ENCODE peak calls at places on chromosome 1, in seven cellular contexts. R, O, N, B, W, A and C are unnamed samples. For H3K36me3, the result is how much of the 10 kb centered on the place peaks cover.

GRCh38 chr1:237832803-237833202 is 57.9 kb downstream of the ZP4 start:
- DNase-seq in R (no peak), O (no peak), N (no peak), B (no peak), W (no peak), A (no peak), C (no peak)

GRCh38 chr1:39295901-39296300 is 91.4 kb downstream of the MACF1 start:
- DNase-seq in R (no peak), O (no peak), N (no peak), B (no peak), W (no peak), A (no peak), C (peak)

GRCh38 chr1:40861227-40862003 is 748 bp downstream of the CITED4 start:
- DNase-seq in R (no peak), O (peak), N (no peak), B (peak), W (peak), A (peak), C (no peak)

GRCh38 chr1:223700388-223700918 is 11.9 kb upstream of the CAPN2 start:
- DNase-seq in R (no peak), O (no peak), N (no peak), B (no peak), W (peak), A (no peak), C (no peak)

GRCh38 chr1:234874291-234875288 is 254.0 kb downstream of the TOMM20 start:
- DNase-seq in R (no peak), O (no peak), N (no peak), B (no peak), W (no peak), A (no peak), C (no peak)

GRCh38 chr1:19229828-19230325 is 19.8 kb upstream of the UBR4 start:
- DNase-seq in R (peak), O (no peak), N (no peak), B (no peak), W (no peak), A (no peak), C (no peak)

GRCh38 chr1:155131285-155131684 is 3.6 kb downstream of the EFNA1 start:
- DNase-seq in R (peak), O (peak), N (no peak), B (no peak), W (no peak), A (peak), C (no peak)

GRCh38 chr1:92443893-92444292 is 42.8 kb downstream of the GFI1 start:
- DNase-seq in R (no peak), O (no peak), N (peak), B (no peak), W (no peak), A (no peak), C (no peak)

GRCh38 chr1:175207971-175208370 is 15.4 kb upstream of the KIAA0040 start:
- DNase-seq in R (no peak), O (no peak), N (no peak), B (no peak), W (no peak), A (no peak), C (no peak)

GRCh38 chr1:44076093-44076492 is 42.5 kb upstream of the KLF17 start:
- DNase-seq in R (no peak), O (no peak), N (no peak), B (no peak), W (peak), A (no peak), C (peak)

GRCh38 chr1:197302775-197303174 is 34.7 kb downstream of the CRB1 start:
- DNase-seq in R (no peak), O (no peak), N (peak), B (no peak), W (no peak), A (no peak), C (peak)

GRCh38 chr1:197304626-197305200 is 36.7 kb downstream of the CRB1 start:
- DNase-seq in R (no peak), O (no peak), N (no peak), B (no peak), W (no peak), A (no peak), C (no peak)

GRCh38 chr1:197303463-197303862 is 35.4 kb downstream of the CRB1 start:
- DNase-seq in R (no peak), O (no peak), N (no peak), B (no peak), W (no peak), A (no peak), C (no peak)

GRCh38 chr1:197312163-197312562 is 44.1 kb downstream of the CRB1 start:
- DNase-seq in R (no peak), O (no peak), N (peak), B (no peak), W (no peak), A (no peak), C (peak)

GRCh38 chr1:197307551-197307950 is 39.5 kb downstream of the CRB1 start:
- DNase-seq in R (no peak), O (no peak), N (no peak), B (no peak), W (no peak), A (no peak), C (no peak)
- TF ChIP-seq CTCF in R (no peak), O (no peak), N (no peak), B (no peak), W (no peak), A (no peak), C (no peak)

DNA sequence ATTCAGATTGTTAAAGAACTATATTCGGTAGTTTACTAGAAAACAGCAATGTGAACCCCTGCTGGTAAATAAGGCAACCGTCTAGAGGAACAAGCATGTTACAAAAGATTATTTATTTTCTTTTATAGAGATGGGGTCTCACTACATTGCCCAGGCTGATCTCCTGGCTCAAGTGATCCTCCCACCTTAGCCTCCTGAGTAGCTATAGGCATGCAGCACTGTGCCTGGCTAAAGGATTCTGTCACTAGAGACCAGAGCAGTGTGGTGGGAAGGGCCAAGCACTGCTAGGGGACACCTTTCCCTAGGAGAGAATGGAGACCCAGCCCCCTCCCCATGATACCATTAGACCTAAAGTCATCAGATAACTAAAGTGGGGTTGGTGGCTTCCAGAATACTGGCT is 28.9 kb downstream of the SLC27A3 start:
- DNase-seq in R (no peak), O (no peak), N (no peak), B (peak), W (no peak), A (no peak), C (no peak)
- H3K4me3 ChIP-seq in R (no peak), O (no peak), N (no peak), B (no peak), W (no peak), A (no peak), C (no peak)

GRCh38 chr1:1307261-1307907 is 346 bp downstream of the ACAP3 start:
- DNase-seq in R (no peak), O (peak), N (no peak), B (no peak), W (no peak), A (peak), C (no peak)

GRCh38 chr1:1309525-1310385 is 1.4 kb downstream of the PUSL1 start:
- DNase-seq in R (no peak), O (no peak), N (no peak), B (no peak), W (no peak), A (no peak), C (no peak)

GRCh38 chr1:1306661-1307260 is 969 bp downstream of the ACAP3 start:
- DNase-seq in R (no peak), O (no peak), N (no peak), B (no peak), W (no peak), A (no peak), C (peak)

GRCh38 chr1:1308756-1309524 is 543 bp downstream of the PUSL1 start:
- DNase-seq in R (peak), O (peak), N (no peak), B (no peak), W (no peak), A (peak), C (no peak)

DNA sequence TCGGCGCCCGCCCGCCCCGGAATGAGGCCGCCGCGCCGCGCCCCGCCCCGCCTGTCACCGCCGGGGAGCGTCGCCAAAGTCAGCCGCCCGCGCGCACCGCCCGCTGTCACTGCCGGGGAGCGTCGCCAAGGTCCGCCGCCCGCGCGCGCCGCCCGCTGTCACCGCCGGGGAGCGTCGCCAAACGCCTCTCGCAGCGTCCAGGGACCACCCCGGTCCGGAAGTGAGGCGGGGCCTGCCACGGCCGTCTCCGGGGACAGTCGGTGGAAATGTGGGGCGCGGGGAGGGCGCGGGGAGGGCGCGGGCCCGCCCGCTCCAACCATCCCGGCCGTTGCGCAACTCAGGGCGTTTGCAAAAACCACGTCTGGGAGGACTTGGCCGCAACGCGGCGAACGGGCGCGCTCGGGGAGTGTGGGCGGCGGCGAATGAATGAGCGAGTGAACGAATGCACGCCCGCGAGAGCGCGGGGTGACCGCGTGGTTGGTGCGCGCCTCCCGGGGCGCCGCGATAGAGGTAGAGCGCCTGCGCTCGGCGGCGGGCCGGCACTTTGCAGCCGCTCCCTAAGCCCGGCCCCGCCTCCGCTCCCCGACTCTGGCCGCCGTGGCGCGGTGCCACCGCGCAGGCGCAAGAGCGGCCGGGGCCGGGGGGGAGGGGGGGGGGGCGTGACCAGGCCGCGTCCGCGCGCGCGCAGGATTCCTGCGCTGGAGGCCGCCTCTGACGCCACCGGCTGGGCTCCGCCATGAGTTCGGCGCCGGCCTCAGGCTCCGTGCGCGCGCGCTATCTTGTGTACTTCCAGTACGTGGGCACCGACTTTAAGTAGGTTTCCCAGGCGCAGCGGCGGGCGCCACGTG is at the start of the genes ACAP3 and PUSL1:
- DNase-seq in R (peak), O (peak), N (peak), B (peak), W (peak), A (peak), C (peak)
- H3K36me3 ChIP-seq in R (under half), O (under half), N (under half), B (under half), W (under half), A (under half), C (under half)

DNA sequence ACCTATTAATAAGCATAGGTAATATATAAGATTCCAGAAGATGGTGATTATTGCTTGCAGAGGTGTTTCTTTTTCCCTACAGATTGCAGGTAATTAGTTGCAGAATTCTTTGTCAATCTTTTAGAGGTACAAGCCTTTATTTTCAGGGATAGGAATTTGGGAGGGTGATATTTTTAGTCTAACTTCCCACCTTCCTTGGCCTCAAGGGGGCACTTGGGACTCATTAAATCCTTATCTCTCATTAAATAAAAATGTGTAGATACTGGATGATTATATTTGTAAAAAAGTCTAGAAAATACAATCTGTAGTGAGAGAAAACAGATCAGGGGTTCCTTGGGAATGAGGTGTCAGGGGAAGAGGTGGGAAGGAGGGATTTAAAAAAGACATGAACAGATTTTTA is 179.2 kb downstream of the PATJ start:
- DNase-seq in R (no peak), O (no peak), N (peak), B (no peak), W (no peak), A (no peak), C (no peak)
- TF ChIP-seq CTCF in R (no peak), O (no peak), N (peak), B (no peak), W (no peak), A (peak), C (no peak)